ENCODE peak calls at places on chromosome 10, in nine cellular contexts. O is left ventricle myocardium inferior; H is spleen; M is neural progenitor cell; Z is psoas muscle; L is fibroblast of lung; R is CD8-positive, alpha-beta T cell; J is neuronal stem cell; B is colonic mucosa. P is an unnamed sample.

GRCh38 chr10:64867501-64867962 is 1346.3 kb downstream of the REEP3 start:
- DNase-seq in O (no peak), H (no peak), M (no peak), Z (no peak), L (no peak), R (no peak), J (no peak), B (no peak), P (no peak)

GRCh38 chr10:17368708-17369272 is 85.6 kb downstream of the ST8SIA6 start:
- DNase-seq in O (no peak), H (no peak), M (no peak), Z (no peak), L (no peak), R (no peak), J (no peak), B (no peak), P (no peak)

GRCh38 chr10:10792681-10793080 is 225.0 kb upstream of the CELF2 start:
- DNase-seq in O (no peak), H (no peak), M (peak; percentile 65), Z (no peak), L (peak; percentile 70), R (no peak), J (peak; percentile 11), B (no peak), P (no peak)

GRCh38 chr10:99595770-99596465 is 24.3 kb downstream of the SLC25A28 start:
- DNase-seq in O (no peak), H (no peak), M (peak; percentile 36), Z (no peak), L (no peak), R (no peak), J (peak; percentile 12), B (no peak), P (no peak)

GRCh38 chr10:78724846-78725245 is 343.9 kb upstream of the ZMIZ1 start:
- DNase-seq in O (no peak), H (no peak), M (no peak), Z (no peak), L (no peak), R (no peak), J (no peak), B (no peak), P (no peak)

GRCh38 chr10:114077815-114078219 is 34.2 kb downstream of the ADRB1 start:
- DNase-seq in O (no peak), H (no peak), M (peak; percentile 33), Z (no peak), L (no peak), R (no peak), J (no peak), B (no peak), P (no peak)

GRCh38 chr10:90602815-90603600 is 254.8 kb downstream of the HTR7 start:
- DNase-seq in O (no peak), H (no peak), M (no peak), Z (no peak), L (peak; percentile 50), R (no peak), J (no peak), B (no peak), P (no peak)

GRCh38 chr10:63628526-63629362 is 107.5 kb downstream of the REEP3 start:
- DNase-seq in O (peak; percentile 68), H (no peak), M (peak; percentile 77), Z (peak; percentile 23), L (peak; percentile 52), R (no peak), J (peak; percentile 55), B (peak; percentile 72), P (peak; percentile 55)

GRCh38 chr10:45580781-45581496 is 91.6 kb downstream of the ZFAND4 start:
- DNase-seq in O (no peak), H (no peak), M (no peak), Z (no peak), L (no peak), R (peak; percentile 21), J (no peak), B (peak; percentile 53), P (no peak)

GRCh38 chr10:74585231-74586087 is 240.9 kb upstream of the KAT6B start:
- DNase-seq in O (no peak), H (no peak), M (peak; percentile 32), Z (no peak), L (peak; percentile 22), R (peak; percentile 52), J (no peak), B (no peak), P (no peak)

GRCh38 chr10:90871279-90871760 is 454 bp upstream of the RPP30 start:
- DNase-seq in O (no peak), H (no peak), M (peak; percentile 88), Z (peak; percentile 16), L (peak; percentile 90), R (peak; percentile 24), J (peak; percentile 70), B (peak; percentile 44), P (peak; percentile 76)

GRCh38 chr10:63542835-63543575 is 21.8 kb downstream of the REEP3 start:
- DNase-seq in O (no peak), H (no peak), M (no peak), Z (no peak), L (peak; percentile 36), R (no peak), J (no peak), B (no peak), P (no peak)

GRCh38 chr10:100887761-100888296 is 24.9 kb upstream of the SLF2 start:
- DNase-seq in O (no peak), H (no peak), M (no peak), Z (no peak), L (no peak), R (no peak), J (no peak), B (no peak), P (no peak)

GRCh38 chr10:124032982-124033886 is 60.2 kb downstream of the CHST15 start:
- DNase-seq in O (no peak), H (peak; percentile 56), M (no peak), Z (no peak), L (peak; percentile 91), R (no peak), J (no peak), B (no peak), P (peak; percentile 97)

GRCh38 chr10:112446055-112446854 is 459 bp downstream of the ZDHHC6 start:
- DNase-seq in O (no peak), H (peak; percentile 78), M (no peak), Z (no peak), L (peak; percentile 17), R (no peak), J (no peak), B (peak; percentile 33), P (peak; percentile 73)

GRCh38 chr10:70162892-70163201 is 7.5 kb downstream of the SAR1A start:
- DNase-seq in O (no peak), H (no peak), M (no peak), Z (no peak), L (no peak), R (peak; percentile 68), J (no peak), B (no peak), P (no peak)

GRCh38 chr10:86349474-86349873 is 17.1 kb downstream of the GRID1 start:
- DNase-seq in O (no peak), H (peak; percentile 43), M (peak; percentile 79), Z (no peak), L (no peak), R (no peak), J (no peak), B (no peak), P (peak; percentile 26)

DNA sequence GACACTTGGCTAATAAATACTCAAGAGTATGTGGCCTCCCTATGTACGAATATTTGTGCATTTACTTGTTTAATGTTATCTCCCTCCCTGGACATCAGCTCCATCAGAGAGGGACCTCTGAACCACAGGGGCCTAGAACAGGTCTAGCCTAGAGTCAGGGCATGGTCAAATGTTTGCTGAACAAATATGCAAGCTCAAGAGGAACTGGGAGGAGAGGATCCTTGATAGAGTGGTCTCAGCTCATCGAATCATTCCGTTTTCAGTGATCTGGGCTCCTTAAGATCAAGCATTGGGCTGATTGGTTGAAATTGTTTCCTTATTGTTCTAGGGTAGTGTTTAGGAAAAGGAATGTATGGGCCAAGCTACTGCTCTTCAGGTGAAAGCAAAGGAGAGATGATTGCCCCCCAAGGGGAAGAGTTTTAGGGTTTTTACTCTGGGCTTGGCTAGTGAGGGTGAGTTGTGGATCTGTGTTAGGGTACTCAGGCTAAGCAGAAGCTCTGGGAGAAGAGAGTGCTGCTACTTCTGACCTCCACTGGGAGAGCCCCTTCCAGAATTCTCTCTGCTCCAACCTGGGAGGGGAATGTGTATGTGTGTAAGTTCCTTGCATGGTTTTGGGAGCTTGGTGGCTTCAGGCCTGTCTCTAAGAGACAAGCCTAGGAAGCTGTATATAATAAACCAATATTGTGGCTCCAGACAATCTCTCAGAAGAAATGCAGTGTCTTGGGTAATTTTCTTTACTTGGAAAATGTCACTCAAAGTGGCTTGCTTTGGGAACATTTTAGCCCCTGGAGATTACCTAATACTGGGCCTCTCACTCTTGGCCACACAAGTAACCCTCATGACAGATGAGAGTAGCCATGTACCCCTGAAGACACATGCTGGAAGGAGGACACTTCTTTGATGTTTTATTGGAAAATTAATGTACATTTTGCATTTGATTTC is 110.0 kb downstream of the EMX2 start:
- DNase-seq in O (no peak), H (no peak), M (no peak), Z (no peak), L (no peak), R (no peak), J (no peak), B (no peak), P (no peak)
- H3K4me3 ChIP-seq in O (no peak overlapping the region), H (no peak overlapping the region), M (no peak overlapping the region), Z (no peak overlapping the region), L (no peak overlapping the region), R (no peak overlapping the region), J (no peak overlapping the region), B (no peak overlapping the region), P (no peak overlapping the region)

GRCh38 chr10:96264938-96265337 is 6.4 kb downstream of the BLNK start:
- DNase-seq in O (no peak), H (no peak), M (no peak), Z (no peak), L (no peak), R (no peak), J (no peak), B (no peak), P (no peak)
- H3K4me1 ChIP-seq in O (peaks cover 5% of the 10 kb centered on the region), H (peaks cover 15% of the 10 kb centered on the region), M (peaks cover 5% of the 10 kb centered on the region), Z (no peaks in the 10 kb centered on the region), L (no peaks in the 10 kb centered on the region), R (no peaks in the 10 kb centered on the region), J (no peaks in the 10 kb centered on the region), B (peaks cover 4% of the 10 kb centered on the region), P (no peaks in the 10 kb centered on the region)

GRCh38 chr10:5788969-5789368 is 24.3 kb downstream of the GDI2 start:
- DNase-seq in O (no peak), H (no peak), M (no peak), Z (no peak), L (no peak), R (peak; percentile 28), J (no peak), B (no peak), P (no peak)

DNA sequence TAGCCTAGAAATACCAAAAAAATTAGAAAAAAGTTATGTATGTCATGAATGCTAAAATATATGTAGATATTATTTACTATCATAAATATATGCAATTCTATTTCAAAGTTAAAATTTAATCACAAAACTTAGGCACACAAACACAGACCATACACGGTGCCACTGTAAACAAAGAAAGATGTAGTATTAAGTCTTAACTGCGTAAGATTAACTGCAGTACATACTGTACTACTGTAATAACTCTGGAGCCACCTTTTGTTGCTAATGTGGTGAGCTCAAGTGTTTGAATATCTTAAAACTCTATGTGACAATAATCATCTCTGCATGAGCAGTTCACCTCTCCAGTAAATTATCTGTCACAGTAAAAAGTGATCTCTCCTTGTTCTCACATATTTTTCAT is 23.6 kb downstream of the GDI2 start:
- DNase-seq in O (no peak), H (no peak), M (no peak), Z (no peak), L (no peak), R (no peak), J (no peak), B (no peak), P (no peak)
- H3K36me3 ChIP-seq in O (peaks cover 99% of the 10 kb centered on the region), H (peaks cover 89% of the 10 kb centered on the region), M (peaks cover 42% of the 10 kb centered on the region), Z (peaks cover 11% of the 10 kb centered on the region), L (peaks cover 9% of the 10 kb centered on the region), R (peaks cover 30% of the 10 kb centered on the region), J (peaks cover 24% of the 10 kb centered on the region), B (peaks cover 15% of the 10 kb centered on the region), P (peaks cover 78% of the 10 kb centered on the region)

GRCh38 chr10:42177077-42177792 is 461.1 kb downstream of the ZNF33B start:
- DNase-seq in O (no peak), H (no peak), M (no peak), Z (no peak), L (no peak), R (no peak), J (no peak), B (no peak), P (no peak)
- H3K4me3 ChIP-seq in O (peak overlapping the region; percentile 30), H (no peak overlapping the region), M (no peak overlapping the region), Z (no peak overlapping the region), L (no peak overlapping the region), R (no peak overlapping the region), J (no peak overlapping the region), B (no peak overlapping the region), P (no peak overlapping the region)

P was measured in osteoblast.